ENCODE peak calls at places on chromosomes 3 and 15, in eight cellular contexts. T is CD8-positive, alpha-beta memory T cell; J is T-helper 1 cell; F is activated T-helper 1 cell treated with anti-CD3 and anti-CD28 coated beads, Interleukin-12 subunit alpha, Interleukin-12 subunit beta, Interleukin-2, Interleukin-4 antibody, amounts not matched to agents 30 ng/mL and 10 ng/mL and 1 ng/mL, durations not matched to agents 14 hours and 24 hours and 36 hours; G is putamen; W is pulmonary artery endothelial cell; I is left cardiac atrium; N is anterior cingulate cortex. S is an unnamed sample.

GRCh38 chr3:196533260-196533681 is 18.1 kb upstream of the SMCO1 start:
- DNase-seq in T (no peak), J (no peak), F (no peak), G (no peak), W (no peak), I (no peak), N (no peak), S (no peak)

GRCh38 chr3:81302045-81302444 is 459.4 kb downstream of the GBE1 start:
- DNase-seq in T (no peak), J (no peak), F (no peak), G (peak), W (peak), I (peak), N (no peak), S (no peak)

GRCh38 chr15:63402498-63403253 is 21.0 kb upstream of the CA12 start:
- DNase-seq in T (no peak), J (no peak), F (no peak), G (peak), W (no peak), I (no peak), N (no peak), S (no peak)

GRCh38 chr15:29100486-29101000 is 169.1 kb downstream of the NSMCE3 start:
- DNase-seq in T (peak), J (no peak), F (no peak), G (no peak), W (no peak), I (no peak), N (no peak), S (no peak)

GRCh38 chr3:177201707-177202397 is 4.6 kb upstream of the TBL1XR1 start:
- DNase-seq in T (peak), J (no peak), F (peak), G (no peak), W (no peak), I (no peak), N (no peak), S (peak)

GRCh38 chr15:48413304-48413703 is 82.1 kb downstream of the DUT start:
- DNase-seq in T (no peak), J (no peak), F (no peak), G (no peak), W (no peak), I (no peak), N (no peak), S (no peak)

GRCh38 chr15:66675456-66675855 is 26.6 kb upstream of the SMAD6 start:
- DNase-seq in T (no peak), J (no peak), F (no peak), G (no peak), W (no peak), I (no peak), N (no peak), S (no peak)

GRCh38 chr3:69240651-69241578 is 118.5 kb upstream of the LMOD3 start:
- DNase-seq in T (no peak), J (no peak), F (no peak), G (no peak), W (peak), I (no peak), N (no peak), S (no peak)

GRCh38 chr15:98719169-98719515 is 70.8 kb downstream of the IGF1R start:
- DNase-seq in T (no peak), J (no peak), F (no peak), G (no peak), W (no peak), I (no peak), N (no peak), S (no peak)

GRCh38 chr3:112303811-112304325 is 9.9 kb upstream of the SLC9C1 start:
- DNase-seq in T (no peak), J (no peak), F (no peak), G (no peak), W (no peak), I (no peak), N (no peak), S (no peak)

GRCh38 chr3:178155521-178155920 is 380.7 kb upstream of the KCNMB2 start:
- DNase-seq in T (no peak), J (no peak), F (no peak), G (no peak), W (no peak), I (no peak), N (no peak), S (no peak)

GRCh38 chr3:82354181-82354696 is 592.8 kb upstream of the GBE1 start:
- DNase-seq in T (no peak), J (no peak), F (no peak), G (no peak), W (no peak), I (no peak), N (no peak), S (no peak)

GRCh38 chr15:77830041-77830440 is 197.3 kb upstream of the LINGO1 start:
- DNase-seq in T (peak), J (no peak), F (no peak), G (no peak), W (no peak), I (peak), N (no peak), S (no peak)

GRCh38 chr15:99110581-99111320 is 5.9 kb downstream of the SYNM start:
- DNase-seq in T (no peak), J (no peak), F (no peak), G (no peak), W (no peak), I (no peak), N (no peak), S (no peak)

GRCh38 chr3:189041482-189042090 is 130.2 kb upstream of the TPRG1 start:
- DNase-seq in T (peak), J (peak), F (peak), G (peak), W (peak), I (peak), N (no peak), S (peak)

GRCh38 chr3:37997791-37998370 is 7.3 kb downstream of the VILL start:
- DNase-seq in T (peak), J (no peak), F (no peak), G (no peak), W (no peak), I (peak), N (no peak), S (no peak)

GRCh38 chr3:1439395-1439794 is 346.6 kb downstream of the CNTN6 start:
- DNase-seq in T (no peak), J (no peak), F (no peak), G (no peak), W (no peak), I (no peak), N (no peak), S (no peak)

GRCh38 chr3:184712579-184713355 is 903 bp upstream of the MAGEF1 start:
- DNase-seq in T (no peak), J (no peak), F (no peak), G (no peak), W (no peak), I (no peak), N (no peak), S (no peak)

GRCh38 chr3:152026033-152026556 is 152.7 kb downstream of the SUCNR1 start:
- DNase-seq in T (no peak), J (no peak), F (no peak), G (no peak), W (peak), I (no peak), N (no peak), S (no peak)

GRCh38 chr3:63450634-63451363 is 172.7 kb downstream of the SYNPR start:
- DNase-seq in T (no peak), J (no peak), F (no peak), G (no peak), W (no peak), I (no peak), N (no peak), S (no peak)

GRCh38 chr3:99909714-99910508 is 92.2 kb downstream of the CMSS1 start:
- DNase-seq in T (no peak), J (no peak), F (no peak), G (no peak), W (no peak), I (no peak), N (no peak), S (no peak)

GRCh38 chr3:136979684-136980083 is 21.9 kb downstream of the IL20RB start:
- DNase-seq in T (no peak), J (no peak), F (no peak), G (no peak), W (no peak), I (no peak), N (no peak), S (no peak)

GRCh38 chr3:59001675-59002074 is 48.1 kb downstream of the CFAP20DC start:
- DNase-seq in T (no peak), J (no peak), F (no peak), G (no peak), W (no peak), I (no peak), N (no peak), S (no peak)

GRCh38 chr3:38646630-38647029 is 2.9 kb downstream of the SCN5A start:
- DNase-seq in T (no peak), J (no peak), F (no peak), G (no peak), W (no peak), I (no peak), N (no peak), S (no peak)

GRCh38 chr3:172223870-172224269 is 184.5 kb downstream of the FNDC3B start:
- DNase-seq in T (no peak), J (no peak), F (no peak), G (no peak), W (no peak), I (no peak), N (no peak), S (no peak)

GRCh38 chr15:86060614-86061125 is 19.0 kb upstream of the AGBL1 start:
- DNase-seq in T (no peak), J (no peak), F (no peak), G (no peak), W (no peak), I (no peak), N (no peak), S (no peak)

GRCh38 chr15:68368731-68369435 is 63.1 kb downstream of the ITGA11 start:
- DNase-seq in T (no peak), J (no peak), F (no peak), G (no peak), W (no peak), I (no peak), N (no peak), S (no peak)

GRCh38 chr3:70753572-70753971 is 441.1 kb upstream of the MDFIC2 start:
- DNase-seq in T (no peak), J (no peak), F (no peak), G (no peak), W (no peak), I (no peak), N (no peak), S (no peak)

GRCh38 chr3:127174715-127175140 is 18.2 kb upstream of the PRR23E start:
- DNase-seq in T (no peak), J (no peak), F (no peak), G (no peak), W (no peak), I (no peak), N (no peak), S (no peak)

GRCh38 chr3:178508443-178508825 is 27.8 kb upstream of the KCNMB2 start:
- DNase-seq in T (no peak), J (no peak), F (no peak), G (no peak), W (no peak), I (no peak), N (no peak), S (no peak)

GRCh38 chr3:43152649-43153048 is 46.8 kb upstream of the POMGNT2 start:
- DNase-seq in T (no peak), J (no peak), F (no peak), G (no peak), W (no peak), I (no peak), N (no peak), S (no peak)

GRCh38 chr3:44825264-44825925 is 36.3 kb upstream of the TMEM42 start:
- DNase-seq in T (no peak), J (no peak), F (no peak), G (no peak), W (no peak), I (no peak), N (no peak), S (no peak)

GRCh38 chr3:129688310-129688895 is 81.9 kb upstream of the PLXND1 start:
- DNase-seq in T (no peak), J (no peak), F (no peak), G (peak), W (peak), I (peak), N (peak), S (no peak)

GRCh38 chr15:30962079-30962478 is 29.3 kb downstream of the MTMR10 start:
- DNase-seq in T (no peak), J (no peak), F (no peak), G (no peak), W (no peak), I (no peak), N (no peak), S (no peak)

GRCh38 chr3:131348911-131349310 is 32.7 kb upstream of the NUDT16 start:
- DNase-seq in T (no peak), J (no peak), F (no peak), G (no peak), W (peak), I (no peak), N (no peak), S (no peak)

GRCh38 chr3:65433480-65433879 is 605.2 kb downstream of the MAGI1 start:
- DNase-seq in T (no peak), J (no peak), F (no peak), G (no peak), W (no peak), I (no peak), N (no peak), S (no peak)

GRCh38 chr3:151903501-151903991 is 30.1 kb downstream of the SUCNR1 start:
- DNase-seq in T (no peak), J (no peak), F (no peak), G (no peak), W (peak), I (no peak), N (no peak), S (no peak)

GRCh38 chr3:63661242-63661641 is 8.8 kb downstream of the SNTN start:
- DNase-seq in T (no peak), J (no peak), F (no peak), G (no peak), W (no peak), I (no peak), N (no peak), S (no peak)

GRCh38 chr15:69082041-69082502 is 67.6 kb downstream of the NOX5 start:
- DNase-seq in T (no peak), J (no peak), F (no peak), G (no peak), W (no peak), I (peak), N (no peak), S (no peak)